ENCODE peak calls at places on chromosomes 1 and 21, in four cellular contexts. One of them, this sample, is unnamed.

GRCh38 chr1:216458807-216459206 is 35.6 kb upstream of the USH2A start:
- DNase-seq in cardiac muscle cell: no peak
- DNase-seq in omental fat pad: no peak
- DNase-seq in progenitor cell of endocrine pancreas: no peak
- DNase-seq in this sample: no peak

GRCh38 chr1:206674745-206675175 is 9.9 kb upstream of the MAPKAPK2 start:
- DNase-seq in cardiac muscle cell: peak
- DNase-seq in omental fat pad: peak
- DNase-seq in progenitor cell of endocrine pancreas: no peak
- DNase-seq in this sample: no peak

GRCh38 chr1:19445417-19446342 is 39.7 kb downstream of the CAPZB start:
- DNase-seq in cardiac muscle cell: no peak
- DNase-seq in omental fat pad: no peak
- DNase-seq in progenitor cell of endocrine pancreas: peak
- DNase-seq in this sample: no peak

GRCh38 chr1:66527688-66528087 is 6.3 kb upstream of the SGIP1 start:
- DNase-seq in cardiac muscle cell: peak
- DNase-seq in omental fat pad: no peak
- DNase-seq in progenitor cell of endocrine pancreas: no peak
- DNase-seq in this sample: no peak

GRCh38 chr1:34763142-34763781 is 3.7 kb downstream of the GJB4 start:
- DNase-seq in cardiac muscle cell: no peak
- DNase-seq in omental fat pad: no peak
- DNase-seq in progenitor cell of endocrine pancreas: no peak
- DNase-seq in this sample: no peak

GRCh38 chr1:28109639-28110038 is 21.2 kb upstream of the EYA3 start:
- DNase-seq in cardiac muscle cell: no peak
- DNase-seq in omental fat pad: no peak
- DNase-seq in progenitor cell of endocrine pancreas: no peak
- DNase-seq in this sample: no peak

GRCh38 chr1:194533641-194534040 is 1347.2 kb upstream of the B3GALT2 start:
- DNase-seq in cardiac muscle cell: no peak
- DNase-seq in omental fat pad: no peak
- DNase-seq in progenitor cell of endocrine pancreas: no peak
- DNase-seq in this sample: no peak

GRCh38 chr1:203547771-203548421 is 53.9 kb downstream of the OPTC start:
- DNase-seq in cardiac muscle cell: no peak
- DNase-seq in omental fat pad: no peak
- DNase-seq in progenitor cell of endocrine pancreas: no peak
- DNase-seq in this sample: no peak

GRCh38 chr1:155188268-155188667 is 14.6 kb downstream of the TRIM46 start:
- DNase-seq in cardiac muscle cell: no peak
- DNase-seq in omental fat pad: no peak
- DNase-seq in progenitor cell of endocrine pancreas: no peak
- DNase-seq in this sample: no peak

GRCh38 chr1:212557739-212558664 is 50.6 kb upstream of the ATF3 start:
- DNase-seq in cardiac muscle cell: peak
- DNase-seq in omental fat pad: peak
- DNase-seq in progenitor cell of endocrine pancreas: no peak
- DNase-seq in this sample: no peak

GRCh38 chr1:219659005-219659632 is 46.2 kb upstream of the ZC3H11B start:
- DNase-seq in cardiac muscle cell: peak
- DNase-seq in omental fat pad: no peak
- DNase-seq in progenitor cell of endocrine pancreas: no peak
- DNase-seq in this sample: no peak

GRCh38 chr1:219659682-219660081 is 46.8 kb upstream of the ZC3H11B start:
- DNase-seq in cardiac muscle cell: peak
- DNase-seq in omental fat pad: no peak
- DNase-seq in progenitor cell of endocrine pancreas: no peak
- DNase-seq in this sample: no peak

GRCh38 chr1:219661464-219662092 is 48.7 kb upstream of the ZC3H11B start:
- DNase-seq in cardiac muscle cell: no peak
- DNase-seq in omental fat pad: no peak
- DNase-seq in progenitor cell of endocrine pancreas: no peak
- DNase-seq in this sample: no peak

GRCh38 chr1:219664310-219665029 is 51.6 kb upstream of the ZC3H11B start:
- DNase-seq in cardiac muscle cell: no peak
- DNase-seq in omental fat pad: no peak
- DNase-seq in progenitor cell of endocrine pancreas: no peak
- DNase-seq in this sample: no peak

GRCh38 chr1:219660666-219661463 is 48.0 kb upstream of the ZC3H11B start:
- DNase-seq in cardiac muscle cell: peak
- DNase-seq in omental fat pad: peak
- DNase-seq in progenitor cell of endocrine pancreas: peak
- DNase-seq in this sample: no peak
- TF ChIP-seq CTCF in cardiac muscle cell: peak
- TF ChIP-seq CTCF in omental fat pad: no peak
- TF ChIP-seq CTCF in progenitor cell of endocrine pancreas: peak
- TF ChIP-seq CTCF in this sample: no peak

GRCh38 chr21:41674433-41674832 is 92.4 kb downstream of the RIPK4 start:
- DNase-seq in cardiac muscle cell: no peak
- DNase-seq in omental fat pad: no peak
- DNase-seq in progenitor cell of endocrine pancreas: no peak
- DNase-seq in this sample: no peak
- TF ChIP-seq CTCF in cardiac muscle cell: no peak
- TF ChIP-seq CTCF in omental fat pad: no peak
- TF ChIP-seq CTCF in progenitor cell of endocrine pancreas: no peak
- TF ChIP-seq CTCF in this sample: no peak

GRCh38 chr1:50080904-50081586 is 27.7 kb upstream of the ELAVL4 start:
- DNase-seq in cardiac muscle cell: no peak
- DNase-seq in omental fat pad: no peak
- DNase-seq in progenitor cell of endocrine pancreas: no peak
- DNase-seq in this sample: no peak
- TF ChIP-seq CTCF in cardiac muscle cell: no peak
- TF ChIP-seq CTCF in omental fat pad: no peak
- TF ChIP-seq CTCF in progenitor cell of endocrine pancreas: peak
- TF ChIP-seq CTCF in this sample: no peak

DNA sequence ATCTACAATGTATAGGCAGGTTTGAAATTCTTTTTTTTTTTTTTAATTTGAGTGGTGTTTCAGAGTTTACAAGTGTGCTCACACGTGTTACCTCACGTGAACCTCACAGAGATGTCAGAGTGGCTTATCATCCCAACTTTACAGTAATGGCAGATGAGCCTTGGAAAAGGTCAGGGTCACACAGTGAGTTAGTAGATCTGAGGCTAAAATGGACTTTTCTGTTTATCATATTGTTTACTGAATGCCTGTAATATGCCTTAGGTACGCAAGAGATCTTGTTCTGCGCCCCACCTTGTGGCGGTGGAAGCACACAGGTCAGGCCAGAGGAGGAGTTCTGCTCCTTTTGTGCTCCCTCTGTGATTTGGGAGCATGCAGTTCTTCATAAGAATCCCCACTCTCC is 80.0 kb downstream of the DYRK1A start:
- DNase-seq in cardiac muscle cell: no peak
- DNase-seq in omental fat pad: no peak
- DNase-seq in progenitor cell of endocrine pancreas: no peak
- DNase-seq in this sample: no peak
- TF ChIP-seq CTCF in cardiac muscle cell: no peak
- TF ChIP-seq CTCF in omental fat pad: no peak
- TF ChIP-seq CTCF in progenitor cell of endocrine pancreas: no peak
- TF ChIP-seq CTCF in this sample: no peak

DNA sequence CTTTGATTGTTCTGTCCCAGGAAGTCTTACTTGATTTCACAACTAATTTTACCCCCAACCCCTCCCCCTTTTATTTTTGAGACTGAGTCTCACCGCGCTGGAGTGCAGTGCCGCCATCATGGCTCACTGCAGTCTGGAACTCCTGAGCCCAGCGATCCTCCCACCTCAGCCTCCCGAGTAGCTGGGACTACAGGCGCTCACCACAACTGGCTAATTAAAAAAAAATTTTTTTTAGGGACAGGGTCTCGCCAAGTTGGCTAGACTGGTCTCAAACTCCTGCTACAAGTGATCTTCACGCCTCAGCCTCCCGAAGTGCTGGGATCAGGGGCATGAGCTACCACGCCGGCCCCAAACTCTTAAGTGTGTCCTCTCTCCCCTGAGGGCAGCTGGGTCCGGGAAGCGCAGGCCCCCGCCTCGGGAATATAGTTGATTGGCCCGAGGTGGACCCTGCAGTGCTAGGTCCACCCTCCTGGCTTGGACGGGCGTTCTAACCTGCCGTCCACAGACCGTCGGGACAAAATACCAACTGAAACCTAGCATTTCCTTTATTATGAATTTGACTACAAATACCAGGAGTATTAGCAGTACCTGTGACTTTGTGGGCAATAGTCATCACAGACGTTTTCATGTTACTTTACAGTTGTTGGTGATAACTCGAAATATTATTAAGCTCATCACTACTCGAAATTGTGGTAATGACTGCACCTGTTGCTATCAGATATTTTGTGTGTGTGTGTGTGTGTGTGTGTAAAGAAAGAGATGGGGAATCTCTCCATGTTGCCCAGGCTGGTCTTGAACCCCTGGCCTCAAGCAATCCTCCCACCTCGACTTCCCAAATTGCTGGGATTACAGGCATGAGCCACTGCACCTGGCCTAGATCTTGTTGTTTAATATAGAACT is 642 bp upstream of the PARP1 start:
- DNase-seq in cardiac muscle cell: no peak
- DNase-seq in omental fat pad: no peak
- DNase-seq in progenitor cell of endocrine pancreas: no peak
- DNase-seq in this sample: no peak
- TF ChIP-seq CTCF in cardiac muscle cell: no peak
- TF ChIP-seq CTCF in omental fat pad: no peak
- TF ChIP-seq CTCF in progenitor cell of endocrine pancreas: no peak
- TF ChIP-seq CTCF in this sample: no peak

DNA sequence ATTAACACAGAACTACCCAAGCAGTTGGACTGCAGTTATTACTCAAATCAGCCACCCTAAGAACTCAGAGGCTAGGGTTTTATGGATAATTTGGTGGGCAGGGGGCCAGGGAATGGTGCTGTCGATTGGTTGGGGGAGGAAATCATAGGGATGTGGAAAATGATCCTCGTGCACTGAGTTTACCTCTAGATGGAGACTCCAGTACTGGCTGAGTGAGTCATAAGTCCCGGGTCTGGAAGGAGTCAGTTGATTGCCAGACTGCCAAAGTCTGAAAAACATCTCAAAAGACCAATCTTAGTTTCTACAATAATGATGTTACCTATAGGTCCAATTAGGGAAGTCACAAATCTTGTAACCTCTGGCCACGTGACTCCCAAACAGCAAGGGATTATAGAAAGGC is 257.5 kb upstream of the PRMT6 start:
- DNase-seq in cardiac muscle cell: no peak
- DNase-seq in omental fat pad: no peak
- DNase-seq in progenitor cell of endocrine pancreas: no peak
- DNase-seq in this sample: no peak
- TF ChIP-seq CTCF in cardiac muscle cell: no peak
- TF ChIP-seq CTCF in omental fat pad: no peak
- TF ChIP-seq CTCF in progenitor cell of endocrine pancreas: no peak
- TF ChIP-seq CTCF in this sample: no peak

GRCh38 chr21:24046816-24047443 is 1560.4 kb downstream of the MRPL39 start:
- DNase-seq in cardiac muscle cell: no peak
- DNase-seq in omental fat pad: no peak
- DNase-seq in progenitor cell of endocrine pancreas: no peak
- DNase-seq in this sample: no peak

GRCh38 chr21:24050233-24050632 is 1557.0 kb downstream of the MRPL39 start:
- DNase-seq in cardiac muscle cell: no peak
- DNase-seq in omental fat pad: no peak
- DNase-seq in progenitor cell of endocrine pancreas: no peak
- DNase-seq in this sample: no peak

GRCh38 chr21:24045373-24045772 is 1561.9 kb downstream of the MRPL39 start:
- DNase-seq in cardiac muscle cell: no peak
- DNase-seq in omental fat pad: no peak
- DNase-seq in progenitor cell of endocrine pancreas: no peak
- DNase-seq in this sample: no peak

GRCh38 chr21:24042687-24043086 is 1564.6 kb downstream of the MRPL39 start:
- DNase-seq in cardiac muscle cell: no peak
- DNase-seq in omental fat pad: no peak
- DNase-seq in progenitor cell of endocrine pancreas: no peak
- DNase-seq in this sample: no peak

GRCh38 chr21:24045775-24046215 is 1561.5 kb downstream of the MRPL39 start:
- DNase-seq in cardiac muscle cell: peak
- DNase-seq in omental fat pad: peak
- DNase-seq in progenitor cell of endocrine pancreas: no peak
- DNase-seq in this sample: no peak
- TF ChIP-seq CTCF in cardiac muscle cell: peak
- TF ChIP-seq CTCF in omental fat pad: no peak
- TF ChIP-seq CTCF in progenitor cell of endocrine pancreas: peak
- TF ChIP-seq CTCF in this sample: no peak

GRCh38 chr21:24895885-24896734 is 711.2 kb downstream of the MRPL39 start:
- DNase-seq in cardiac muscle cell: peak
- DNase-seq in omental fat pad: no peak
- DNase-seq in progenitor cell of endocrine pancreas: no peak
- DNase-seq in this sample: no peak
- TF ChIP-seq CTCF in cardiac muscle cell: no peak
- TF ChIP-seq CTCF in omental fat pad: no peak
- TF ChIP-seq CTCF in progenitor cell of endocrine pancreas: peak
- TF ChIP-seq CTCF in this sample: no peak

GRCh38 chr1:85398391-85399064 is 66.4 kb downstream of the DDAH1 start:
- DNase-seq in cardiac muscle cell: peak
- DNase-seq in omental fat pad: no peak
- DNase-seq in progenitor cell of endocrine pancreas: no peak
- DNase-seq in this sample: no peak
- TF ChIP-seq CTCF in cardiac muscle cell: peak
- TF ChIP-seq CTCF in omental fat pad: no peak
- TF ChIP-seq CTCF in progenitor cell of endocrine pancreas: no peak
- TF ChIP-seq CTCF in this sample: no peak

DNA sequence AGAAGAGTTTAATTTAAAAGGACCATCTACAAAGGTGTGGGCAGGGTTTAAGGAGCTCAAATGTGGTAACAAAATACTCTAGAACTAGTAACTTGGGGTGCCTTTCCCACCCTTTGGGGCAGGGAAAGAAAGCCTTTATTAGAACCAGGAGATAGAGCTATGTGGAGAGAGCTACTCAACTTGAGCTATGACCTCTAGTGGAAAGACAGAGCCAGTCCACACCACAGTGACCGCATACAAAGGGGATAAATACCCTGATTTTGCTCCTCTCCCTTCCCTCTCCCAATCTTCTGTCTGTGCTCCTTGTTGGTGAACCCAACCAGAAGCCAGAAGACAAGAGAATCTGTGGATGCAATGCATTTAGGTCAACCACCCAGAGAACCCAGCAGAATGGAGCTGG is 54.4 kb upstream of the JAK1 start:
- DNase-seq in cardiac muscle cell: peak
- DNase-seq in omental fat pad: no peak
- DNase-seq in progenitor cell of endocrine pancreas: no peak
- DNase-seq in this sample: no peak
- TF ChIP-seq CTCF in cardiac muscle cell: peak
- TF ChIP-seq CTCF in omental fat pad: no peak
- TF ChIP-seq CTCF in progenitor cell of endocrine pancreas: peak
- TF ChIP-seq CTCF in this sample: no peak